ENCODE peak calls at places on chromosomes 4 and X, in nine cellular contexts. P, Q, B, X, J, R, H, O and N are unnamed samples.
A peak's percentile ranks its signal among the peaks of the same experiment; 100 is the strongest.

GRCh38 chr4:31081375-31081774 is 361.2 kb downstream of the PCDH7 start:
- DNase-seq in R (no peak), B (no peak), J (peak; percentile 1), Q (no peak), X (no peak), O (no peak), H (no peak), P (no peak), N (peak; percentile 22)

GRCh38 chrX:37454537-37455285 is 105.5 kb downstream of the PRRG1 start:
- DNase-seq in B (peak; percentile 28), H (peak; percentile 11), R (no peak), O (no peak), P (peak; percentile 70), X (no peak), J (no peak), Q (no peak), N (peak; percentile 3)

GRCh38 chrX:140766024-140766611 is 56.6 kb downstream of the LINC00632 start:
- DNase-seq in H (peak; percentile 63), O (no peak), B (peak; percentile 47), P (peak; percentile 15), R (peak; percentile 51), J (peak; percentile 42), X (peak; percentile 59), Q (peak; percentile 26), N (peak; percentile 14)

GRCh38 chr4:35229021-35229420 is 1015.3 kb downstream of the ARAP2 start:
- DNase-seq in J (no peak), X (no peak), P (no peak), B (no peak), R (no peak), H (no peak), Q (no peak), O (no peak), N (no peak)

GRCh38 chr4:144674711-144675110 is 28.8 kb downstream of the HHIP start:
- DNase-seq in B (no peak), J (no peak), O (no peak), P (no peak), H (no peak), R (no peak), X (peak; percentile 8), Q (no peak), N (no peak)

GRCh38 chr4:55752810-55753209 is 66.8 kb upstream of the EXOC1L start:
- DNase-seq in J (no peak), R (no peak), Q (no peak), H (no peak), O (no peak), X (no peak), B (no peak), P (no peak), N (no peak)

GRCh38 chr4:15653864-15654391 is 1.2 kb downstream of the FBXL5 start:
- DNase-seq in Q (peak; percentile 31), P (peak; percentile 15), H (peak; percentile 60), B (no peak), J (peak; percentile 43), X (peak; percentile 6), O (no peak), R (peak; percentile 8), N (peak; percentile 34)

GRCh38 chrX:31036895-31037294 is 34.9 kb downstream of the FTHL17 start:
- DNase-seq in Q (no peak), O (no peak), R (peak; percentile 17), H (peak; percentile 60), P (peak; percentile 28), J (peak; percentile 43), B (peak; percentile 27), X (peak; percentile 33), N (peak; percentile 35)

GRCh38 chr4:103424853-103425252 is 226.7 kb upstream of the CENPE start:
- DNase-seq in X (no peak), R (no peak), P (no peak), J (no peak), Q (no peak), H (no peak), B (no peak), O (no peak), N (no peak)

GRCh38 chr4:121698119-121698732 is 1.4 kb upstream of the ANXA5 start:
- DNase-seq in P (no peak), O (no peak), R (no peak), H (no peak), J (no peak), Q (no peak), B (no peak), X (no peak), N (no peak)

GRCh38 chr4:97656034-97656720 is 487.1 kb downstream of the STPG2 start:
- DNase-seq in O (no peak), X (no peak), H (peak; percentile 77), Q (no peak), P (no peak), B (no peak), J (no peak), R (no peak), N (no peak)

GRCh38 chrX:6029014-6029413 is 199.7 kb downstream of the NLGN4X start:
- DNase-seq in R (no peak), B (no peak), P (no peak), O (no peak), J (no peak), H (no peak), X (no peak), Q (no peak), N (no peak)

GRCh38 chrX:41603591-41603990 is 85.2 kb upstream of the GPR34 start:
- DNase-seq in X (no peak), J (no peak), O (no peak), B (no peak), H (no peak), P (no peak), Q (no peak), R (no peak), N (no peak)

GRCh38 chrX:79975605-79976004 is 38.9 kb upstream of the TBX22 start:
- DNase-seq in R (no peak), B (no peak), Q (no peak), P (no peak), H (no peak), J (no peak), X (no peak), O (no peak), N (no peak)

GRCh38 chrX:110847334-110847733 is 51.7 kb upstream of the CHRDL1 start:
- DNase-seq in X (peak; percentile 38), R (peak; percentile 61), B (peak; percentile 28), Q (no peak), P (peak; percentile 42), H (peak; percentile 63), J (peak; percentile 44), O (no peak), N (peak; percentile 21)

GRCh38 chrX:5907202-5907601 is 321.5 kb downstream of the NLGN4X start:
- DNase-seq in Q (no peak), R (no peak), O (no peak), B (no peak), P (no peak), J (no peak), H (no peak), X (no peak), N (no peak)

GRCh38 chr4:77193511-77194236 is 36.7 kb downstream of the CCNG2 start:
- DNase-seq in R (no peak), X (peak; percentile 18), P (no peak), O (peak; percentile 89), H (no peak), J (no peak), Q (peak; percentile 4), B (no peak), N (peak; percentile 22)